ENCODE peak calls at places on chromosomes 11 and 22, in four cellular contexts. P is left ventricle myocardium inferior, W is lower lobe of right lung, A is A549. K is an unnamed sample.

GRCh38 chr11:10355257-10355661 is 50.4 kb downstream of the ADM start:
- DNase-seq in W (no peak), A (no peak), P (no peak), K (no peak)

GRCh38 chr11:6693342-6694228 is 10.4 kb upstream of the MRPL17 start:
- DNase-seq in W (no peak), A (peak), P (no peak), K (no peak)

GRCh38 chr11:5107285-5107684 is 30.9 kb downstream of the OR52A5 start:
- DNase-seq in A (no peak), W (no peak), P (no peak), K (no peak)

GRCh38 chr11:129840236-129840635 is 24.6 kb downstream of the TMEM45B start:
- DNase-seq in W (no peak), A (no peak), P (no peak), K (no peak)

GRCh38 chr11:45092901-45093760 is 53.3 kb upstream of the PRDM11 start:
- DNase-seq in P (no peak), A (no peak), W (no peak), K (no peak)

GRCh38 chr11:134244593-134244992 is 8.6 kb downstream of the THYN1 start:
- DNase-seq in A (peak), P (no peak), W (no peak), K (peak)

GRCh38 chr22:24305260-24305692 is 34.6 kb downstream of the SPECC1L start:
- DNase-seq in A (no peak), P (no peak), W (no peak), K (no peak)

GRCh38 chr22:27879923-27880322 is 39.1 kb downstream of the PITPNB start:
- DNase-seq in A (peak), P (no peak), W (no peak), K (peak)

GRCh38 chr22:47124946-47125345 is 362.5 kb downstream of the TBC1D22A start:
- DNase-seq in P (no peak), A (no peak), W (no peak), K (no peak)

GRCh38 chr22:26707090-26707489 is 49.7 kb downstream of the MIAT start:
- DNase-seq in P (no peak), W (no peak), A (peak), K (no peak)

GRCh38 chr11:84819128-84819527 is 808.0 kb downstream of the DLG2 start:
- DNase-seq in P (no peak), A (no peak), W (no peak), K (peak)

GRCh38 chr11:68461284-68461861 is 821 bp downstream of the PPP6R3 start:
- DNase-seq in A (peak), P (no peak), W (no peak), K (peak)

GRCh38 chr11:76918941-76919386 is 58.2 kb downstream of the ACER3 start:
- DNase-seq in W (no peak), P (no peak), A (peak), K (peak)

GRCh38 chr11:12724301-12725046 is 50.3 kb downstream of the TEAD1 start:
- DNase-seq in P (peak), A (peak), W (peak), K (no peak)

GRCh38 chr11:6703247-6704063 is 20.3 kb upstream of the MRPL17 start:
- DNase-seq in P (peak), W (no peak), A (peak), K (peak)

GRCh38 chr11:87870081-87870480 is 305.2 kb downstream of the RAB38 start:
- DNase-seq in A (no peak), W (no peak), P (no peak), K (no peak)

GRCh38 chr22:50422961-50423815 is 51.6 kb downstream of the SBF1 start:
- DNase-seq in P (no peak), W (no peak), A (no peak), K (no peak)

GRCh38 chr22:49719046-49719445 is 108.6 kb downstream of the BRD1 start:
- DNase-seq in W (no peak), A (no peak), P (no peak), K (no peak)

GRCh38 chr22:39808087-39808486 is 85.5 kb downstream of the ENTHD1 start:
- DNase-seq in W (no peak), A (peak), P (no peak), K (no peak)

GRCh38 chr11:87405843-87406242 is 368.1 kb downstream of the TMEM135 start:
- DNase-seq in P (no peak), A (no peak), W (no peak), K (no peak)

GRCh38 chr11:76105637-76106036 is 100.7 kb downstream of the WNT11 start:
- DNase-seq in W (no peak), P (no peak), A (no peak), K (no peak)

GRCh38 chr11:10017050-10017449 is 277.0 kb downstream of the SBF2 start:
- DNase-seq in A (no peak), W (no peak), P (no peak), K (no peak)

GRCh38 chr11:70853103-70853830 is 399.1 kb downstream of the SHANK2 start:
- DNase-seq in P (no peak), W (no peak), A (no peak), K (no peak)

GRCh38 chr22:29257751-29258181 is 10.0 kb downstream of the RHBDD3 start:
- DNase-seq in A (no peak), P (no peak), W (no peak), K (no peak)

GRCh38 chr22:44130076-44130711 is 50.5 kb upstream of the PARVG start:
- DNase-seq in W (no peak), A (no peak), P (no peak), K (no peak)

GRCh38 chr11:79021601-79022000 is 419.2 kb downstream of the TENM4 start:
- DNase-seq in P (no peak), W (no peak), A (no peak), K (no peak)

GRCh38 chr11:13535819-13536218 is 40.0 kb upstream of the PTH start:
- DNase-seq in A (peak), W (no peak), P (no peak), K (no peak)

GRCh38 chr22:23245045-23245798 is 64.9 kb downstream of the BCR start:
- DNase-seq in P (no peak), A (no peak), W (no peak), K (no peak)

GRCh38 chr11:112837162-112837826 is 123.9 kb upstream of the NCAM1 start:
- DNase-seq in P (no peak), A (peak), W (no peak), K (no peak)

GRCh38 chr22:46007848-46008261 is 30.9 kb upstream of the WNT7B start:
- DNase-seq in P (peak), W (peak), A (no peak), K (no peak)

GRCh38 chr22:44622147-44622427 is 79.9 kb upstream of the PRR5 start:
- DNase-seq in A (peak), P (no peak), W (no peak), K (peak)

GRCh38 chr11:117314840-117315239 is 1.2 kb downstream of the BACE1 start:
- DNase-seq in P (no peak), W (no peak), A (no peak), K (no peak)

GRCh38 chr22:25627271-25627848 is 62.9 kb downstream of the GRK3 start:
- DNase-seq in A (no peak), P (no peak), W (no peak), K (no peak)

GRCh38 chr11:56624661-56625110 is 10.0 kb upstream of the OR5M1 start:
- DNase-seq in P (no peak), A (peak), W (no peak), K (peak)

GRCh38 chr11:8234425-8234821 is 29.3 kb downstream of the LMO1 start:
- DNase-seq in W (peak), P (no peak), A (peak), K (no peak)

GRCh38 chr22:19897726-19898515 is 43.2 kb upstream of the GNB1L start:
- DNase-seq in P (no peak), W (no peak), A (no peak), K (no peak)

GRCh38 chr22:30947821-30948454 is 20.6 kb downstream of the MORC2 start:
- DNase-seq in A (peak), P (no peak), W (no peak), K (peak)

GRCh38 chr11:10021563-10021962 is 272.5 kb downstream of the SBF2 start:
- DNase-seq in W (no peak), P (no peak), A (no peak), K (no peak)

DNA sequence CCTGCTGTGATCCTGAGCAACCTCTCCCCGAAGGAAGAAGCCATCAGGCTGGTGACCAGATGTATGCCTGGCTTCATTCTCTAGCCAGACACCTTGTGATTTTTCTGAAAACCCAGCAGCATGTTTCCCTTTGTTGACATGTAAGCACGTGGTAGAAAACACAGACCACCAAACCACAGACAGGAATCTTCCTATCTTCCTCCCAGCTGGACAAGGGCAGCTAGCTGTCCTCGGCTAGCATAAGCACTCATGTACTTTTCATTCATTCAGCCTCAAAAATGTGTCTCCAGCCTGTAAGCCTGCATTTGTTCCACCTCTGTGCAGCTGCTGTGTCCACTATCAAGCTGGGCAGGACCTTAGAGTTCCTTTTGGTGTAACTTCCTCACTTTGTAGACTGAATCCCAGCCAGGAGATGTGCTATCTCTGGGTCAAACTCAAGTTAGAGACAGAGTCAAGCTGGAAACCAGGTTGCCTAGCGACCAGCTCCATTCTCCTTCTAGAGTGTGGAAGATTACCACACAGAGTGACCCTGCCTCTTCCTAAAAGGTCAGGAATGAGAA is 7.2 kb upstream of the CLMP start:
- DNase-seq in P (peak), W (no peak), A (no peak), K (no peak)
- H3K27ac ChIP-seq in P (peak), W (no peak), A (peak), K (no peak)

GRCh38 chr11:26149585-26149984 is 182.3 kb upstream of the ANO3 start:
- DNase-seq in W (no peak), P (no peak), A (no peak), K (no peak)
- H3K27ac ChIP-seq in W (no peak), P (no peak), A (no peak), K (no peak)

GRCh38 chr11:3947084-3947483 is 91.6 kb downstream of the STIM1 start:
- DNase-seq in A (no peak), P (no peak), W (no peak), K (peak)
- H3K27ac ChIP-seq in A (no peak), P (peak), W (peak), K (peak)

GRCh38 chr11:1758611-1759150 is 5.0 kb downstream of the CTSD start:
- DNase-seq in A (no peak), W (no peak), P (no peak), K (no peak)
- H3K27ac ChIP-seq in A (peak), W (peak), P (peak), K (no peak)

K was measured in MM.1S.